ENCODE peak calls at places on chromosomes 12 and 14, in nine cellular contexts. L, Z, Y, K, U, A, B, F and S are unnamed samples.

GRCh38 chr14:96626916-96627315 is 124.7 kb downstream of the PAPOLA start:
- DNase-seq in L (no peak), Z (no peak), Y (peak), K (no peak), U (peak), A (no peak), B (no peak), F (no peak), S (no peak)

GRCh38 chr12:31317471-31318397 is 8.2 kb downstream of the SINHCAF start:
- DNase-seq in L (no peak), Z (peak), Y (no peak), K (no peak), U (no peak), A (no peak), B (no peak), F (no peak), S (no peak)

GRCh38 chr12:124998705-124999104 is 5.3 kb downstream of the BRI3BP start:
- DNase-seq in L (no peak), Z (no peak), Y (no peak), K (no peak), U (no peak), A (no peak), B (no peak), F (no peak), S (no peak)

GRCh38 chr12:6336079-6336858 is 5.6 kb downstream of the TNFRSF1A start:
- DNase-seq in L (peak), Z (peak), Y (peak), K (peak), U (peak), A (peak), B (peak), F (peak), S (no peak)

GRCh38 chr12:79294590-79294989 is 396.2 kb downstream of the PAWR start:
- DNase-seq in L (no peak), Z (no peak), Y (no peak), K (no peak), U (no peak), A (no peak), B (no peak), F (no peak), S (no peak)

GRCh38 chr12:52615208-52615868 is 3.0 kb downstream of the KRT73 start:
- DNase-seq in L (peak), Z (no peak), Y (no peak), K (no peak), U (no peak), A (no peak), B (peak), F (peak), S (no peak)

GRCh38 chr14:91568626-91569025 is 58.5 kb upstream of the PPP4R3A start:
- DNase-seq in L (no peak), Z (no peak), Y (no peak), K (no peak), U (no peak), A (no peak), B (no peak), F (no peak), S (no peak)

GRCh38 chr12:113292091-113292490 is 42.8 kb downstream of the SLC8B1 start:
- DNase-seq in L (no peak), Z (peak), Y (no peak), K (no peak), U (no peak), A (peak), B (peak), F (peak), S (no peak)

GRCh38 chr14:35342160-35343010 is 50.2 kb downstream of the PSMA6 start:
- DNase-seq in L (no peak), Z (no peak), Y (peak), K (no peak), U (no peak), A (no peak), B (peak), F (no peak), S (no peak)

GRCh38 chr14:50067723-50068495 is 48.5 kb downstream of the VCPKMT start:
- DNase-seq in L (no peak), Z (peak), Y (no peak), K (no peak), U (no peak), A (peak), B (peak), F (peak), S (no peak)

GRCh38 chr12:131683266-131684014 is 27.4 kb upstream of the SFSWAP start:
- DNase-seq in L (no peak), Z (no peak), Y (no peak), K (no peak), U (no peak), A (no peak), B (no peak), F (no peak), S (no peak)

GRCh38 chr12:72323881-72324280 is 51.7 kb downstream of the TRHDE start:
- DNase-seq in L (no peak), Z (peak), Y (no peak), K (no peak), U (no peak), A (peak), B (peak), F (no peak), S (no peak)

GRCh38 chr12:130226771-130227170 is 64.5 kb downstream of the FZD10 start:
- DNase-seq in L (no peak), Z (no peak), Y (no peak), K (no peak), U (no peak), A (no peak), B (no peak), F (no peak), S (no peak)

GRCh38 chr14:38964630-38965029 is 138.4 kb downstream of the SEC23A start:
- DNase-seq in L (no peak), Z (peak), Y (no peak), K (no peak), U (no peak), A (peak), B (no peak), F (peak), S (no peak)

GRCh38 chr12:106582264-106582591 is 576 bp upstream of the RFX4 start:
- DNase-seq in L (no peak), Z (no peak), Y (no peak), K (no peak), U (no peak), A (no peak), B (no peak), F (no peak), S (no peak)

GRCh38 chr12:30457621-30458289 is 237.9 kb downstream of the IPO8 start:
- DNase-seq in L (no peak), Z (peak), Y (no peak), K (no peak), U (no peak), A (peak), B (peak), F (peak), S (no peak)

GRCh38 chr12:19946549-19946948 is 421.8 kb upstream of the PDE3A start:
- DNase-seq in L (no peak), Z (peak), Y (no peak), K (no peak), U (no peak), A (peak), B (peak), F (peak), S (no peak)

GRCh38 chr12:115335048-115335447 is 651.1 kb upstream of the TBX3 start:
- DNase-seq in L (no peak), Z (no peak), Y (no peak), K (no peak), U (no peak), A (no peak), B (peak), F (no peak), S (no peak)

GRCh38 chr12:100141666-100141997 is 1.0 kb downstream of the BLTP3B start:
- DNase-seq in L (no peak), Z (peak), Y (no peak), K (no peak), U (peak), A (peak), B (peak), F (peak), S (peak)

GRCh38 chr12:128662106-128662505 is 161.7 kb downstream of the SLC15A4 start:
- DNase-seq in L (no peak), Z (no peak), Y (no peak), K (no peak), U (no peak), A (no peak), B (no peak), F (no peak), S (no peak)

GRCh38 chr12:94841171-94841570 is 162.3 kb downstream of the NDUFA12 start:
- DNase-seq in L (no peak), Z (no peak), Y (no peak), K (no peak), U (no peak), A (no peak), B (no peak), F (peak), S (no peak)

GRCh38 chr14:73935666-73936065 is 14.2 kb downstream of the FAM161B start:
- DNase-seq in L (no peak), Z (peak), Y (no peak), K (no peak), U (peak), A (no peak), B (peak), F (peak), S (no peak)

GRCh38 chr12:124295431-124296058 is 652 bp downstream of the RFLNA start:
- DNase-seq in L (no peak), Z (no peak), Y (no peak), K (no peak), U (no peak), A (no peak), B (no peak), F (no peak), S (no peak)

GRCh38 chr12:26274441-26275312 is 79.3 kb downstream of the SSPN start:
- DNase-seq in L (peak), Z (peak), Y (peak), K (peak), U (peak), A (peak), B (peak), F (peak), S (peak)

GRCh38 chr12:131375261-131375971 is 335.5 kb upstream of the SFSWAP start:
- DNase-seq in L (no peak), Z (no peak), Y (peak), K (peak), U (no peak), A (no peak), B (no peak), F (no peak), S (no peak)

GRCh38 chr14:51525705-51526104 is 126.0 kb upstream of the FRMD6 start:
- DNase-seq in L (no peak), Z (no peak), Y (no peak), K (no peak), U (no peak), A (no peak), B (peak), F (no peak), S (no peak)

GRCh38 chr12:67534671-67535070 is 113.9 kb upstream of the DYRK2 start:
- DNase-seq in L (no peak), Z (peak), Y (no peak), K (peak), U (no peak), A (peak), B (peak), F (peak), S (no peak)

GRCh38 chr12:13798162-13798561 is 183.2 kb downstream of the GRIN2B start:
- DNase-seq in L (no peak), Z (no peak), Y (no peak), K (no peak), U (no peak), A (no peak), B (no peak), F (no peak), S (no peak)

GRCh38 chr14:94307410-94307992 is 14.4 kb upstream of the SERPINA10 start:
- DNase-seq in L (no peak), Z (peak), Y (no peak), K (no peak), U (peak), A (no peak), B (peak), F (peak), S (no peak)

GRCh38 chr14:55869397-55870049 is 248.7 kb upstream of the PELI2 start:
- DNase-seq in L (no peak), Z (no peak), Y (no peak), K (no peak), U (no peak), A (no peak), B (peak), F (peak), S (no peak)

GRCh38 chr14:100879194-100879593 is 24.3 kb downstream of the RTL1 start:
- DNase-seq in L (no peak), Z (no peak), Y (no peak), K (no peak), U (no peak), A (no peak), B (no peak), F (no peak), S (no peak)

GRCh38 chr12:94147991-94148840 is at the start of gene PLXNC1:
- DNase-seq in L (peak), Z (peak), Y (no peak), K (peak), U (peak), A (no peak), B (peak), F (peak), S (peak)

GRCh38 chr14:95265106-95266094 is 54.3 kb downstream of the CLMN start:
- DNase-seq in L (peak), Z (peak), Y (peak), K (no peak), U (peak), A (peak), B (peak), F (peak), S (peak)

GRCh38 chr12:4275869-4276253 is 2.3 kb downstream of the CCND2 start:
- DNase-seq in L (no peak), Z (no peak), Y (no peak), K (peak), U (no peak), A (no peak), B (no peak), F (no peak), S (no peak)

GRCh38 chr14:102262894-102263462 is 42.0 kb downstream of the MOK start:
- DNase-seq in L (no peak), Z (no peak), Y (no peak), K (no peak), U (no peak), A (no peak), B (peak), F (peak), S (no peak)

GRCh38 chr12:116389326-116389725 is 111.8 kb upstream of the MED13L start:
- DNase-seq in L (no peak), Z (no peak), Y (no peak), K (no peak), U (no peak), A (no peak), B (no peak), F (no peak), S (no peak)

GRCh38 chr12:21301-22189 is 45.0 kb upstream of the IQSEC3 start:
- DNase-seq in L (peak), Z (no peak), Y (no peak), K (no peak), U (peak), A (no peak), B (no peak), F (peak), S (no peak)

GRCh38 chr12:22530-23201 is 43.9 kb upstream of the IQSEC3 start:
- DNase-seq in L (peak), Z (no peak), Y (no peak), K (no peak), U (no peak), A (no peak), B (no peak), F (no peak), S (no peak)

GRCh38 chr12:20757-21156 is 45.8 kb upstream of the IQSEC3 start:
- DNase-seq in L (peak), Z (no peak), Y (no peak), K (no peak), U (no peak), A (no peak), B (no peak), F (no peak), S (no peak)

GRCh38 chr12:22190-22529 is 44.4 kb upstream of the IQSEC3 start:
- DNase-seq in L (no peak), Z (no peak), Y (no peak), K (no peak), U (no peak), A (no peak), B (no peak), F (peak), S (no peak)
- TF ChIP-seq CTCF in L (no peak), Z (peak), Y (no peak), K (no peak), U (no peak), A (no peak), B (no peak), F (no peak), S (peak)

DNA sequence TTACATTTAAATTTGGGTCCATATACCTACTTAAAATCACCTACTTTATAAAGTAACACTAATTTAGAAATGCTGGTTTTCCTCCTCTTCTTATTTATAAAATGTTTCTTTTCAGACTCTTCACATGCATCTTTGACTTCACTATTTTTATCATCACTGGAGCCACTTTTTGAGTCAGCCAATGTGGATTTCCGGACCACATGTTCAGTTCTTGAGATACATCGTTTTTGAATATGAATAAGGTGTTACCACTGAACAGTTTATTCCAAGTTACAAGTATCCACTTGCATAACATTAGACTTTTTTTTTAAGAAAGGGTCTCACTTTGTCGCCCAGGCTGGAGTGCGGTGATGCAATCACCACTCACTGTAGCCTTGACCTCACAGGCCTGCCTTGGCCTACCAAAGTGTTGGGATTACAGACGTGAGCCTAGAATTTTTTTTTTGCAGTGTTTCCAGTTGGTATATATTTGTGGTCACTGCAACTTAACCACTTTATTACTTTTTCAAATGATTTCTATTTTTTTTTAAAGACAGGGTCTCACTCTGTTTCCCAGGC is 5.7 kb downstream of the FNTB start:
- DNase-seq in L (no peak), Z (no peak), Y (no peak), K (no peak), U (peak), A (no peak), B (no peak), F (no peak), S (peak)
- H3K4me3 ChIP-seq in L (no peak), Z (no peak), Y (no peak), K (no peak), U (no peak), A (no peak), B (no peak), F (no peak), S (no peak)

GRCh38 chr14:37903561-37904191 is 304.0 kb upstream of the SSTR1 start:
- DNase-seq in L (no peak), Z (peak), Y (no peak), K (peak), U (peak), A (peak), B (peak), F (peak), S (no peak)
- TF ChIP-seq CTCF in L (peak), Z (peak), Y (peak), K (no peak), U (peak), A (peak), B (peak), F (peak), S (peak)

GRCh38 chr12:103933237-103933636 is 3.0 kb downstream of the HSP90B1 start:
- DNase-seq in L (no peak), Z (peak), Y (no peak), K (no peak), U (no peak), A (no peak), B (no peak), F (no peak), S (no peak)

GRCh38 chr12:103930787-103931536 is 752 bp downstream of the HSP90B1 start:
- DNase-seq in L (peak), Z (peak), Y (peak), K (peak), U (peak), A (no peak), B (peak), F (peak), S (peak)

GRCh38 chr12:103928736-103929050 is 1.5 kb upstream of the HSP90B1 start:
- DNase-seq in L (no peak), Z (no peak), Y (no peak), K (peak), U (peak), A (no peak), B (no peak), F (no peak), S (peak)

GRCh38 chr12:103929909-103930786 is at the start of gene HSP90B1:
- DNase-seq in L (peak), Z (peak), Y (peak), K (peak), U (peak), A (peak), B (peak), F (peak), S (peak)

DNA sequence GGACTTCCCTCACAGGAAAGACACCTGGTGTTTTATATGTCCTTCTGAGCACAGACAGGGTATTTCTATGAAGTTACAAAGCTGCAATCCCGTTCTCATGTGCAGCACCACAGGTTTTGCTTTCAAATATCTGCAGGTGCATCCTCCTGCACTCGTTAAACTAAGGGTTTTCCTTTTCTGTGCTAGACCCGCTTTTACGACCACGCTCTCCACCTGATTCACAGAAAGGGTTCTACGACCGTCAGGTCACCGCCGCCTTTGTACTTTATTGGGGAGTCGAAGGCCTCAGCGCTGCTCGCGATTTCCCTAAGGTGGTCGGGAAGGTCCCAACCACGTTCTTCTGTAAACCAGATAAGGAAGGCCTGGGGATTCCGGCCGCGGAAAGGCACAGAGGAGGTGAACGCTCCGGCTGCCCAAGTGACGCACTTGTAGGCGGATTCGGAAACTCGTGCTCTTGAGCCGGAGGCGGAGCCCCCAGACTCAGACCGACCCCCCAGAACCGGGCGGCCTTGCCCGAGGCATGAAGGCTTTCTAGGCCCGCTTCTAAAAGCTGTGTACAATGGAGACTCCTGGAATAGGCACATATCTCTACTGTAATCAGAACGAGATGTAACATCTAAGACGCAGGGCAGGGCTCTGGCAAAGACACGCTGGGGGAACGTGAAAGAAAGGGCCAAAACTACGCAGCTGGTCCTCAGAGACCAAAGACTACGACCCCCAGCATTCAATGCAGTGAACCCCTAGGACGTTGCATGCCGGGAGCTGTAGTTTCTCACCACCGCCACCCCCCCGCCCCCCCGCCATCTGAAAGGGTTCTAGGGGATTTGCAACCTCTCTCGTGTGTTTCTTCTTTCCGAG is 930 bp upstream of the HSP90B1 start:
- DNase-seq in L (peak), Z (peak), Y (peak), K (peak), U (peak), A (peak), B (peak), F (peak), S (peak)
- H3K4me3 ChIP-seq in L (peak), Z (peak), Y (peak), K (peak), U (peak), A (peak), B (peak), F (peak), S (peak)

GRCh38 chr14:89013098-89013504 is 188.7 kb downstream of the TTC8 start:
- DNase-seq in L (peak), Z (peak), Y (no peak), K (no peak), U (peak), A (no peak), B (peak), F (peak), S (no peak)
- TF ChIP-seq CTCF in L (no peak), Z (peak), Y (no peak), K (no peak), U (no peak), A (peak), B (peak), F (peak), S (no peak)

GRCh38 chr12:64006211-64006610 is 161.7 kb downstream of the SRGAP1 start:
- DNase-seq in L (no peak), Z (peak), Y (no peak), K (no peak), U (no peak), A (peak), B (no peak), F (peak), S (no peak)

GRCh38 chr12:64008596-64008995 is 164.1 kb downstream of the SRGAP1 start:
- DNase-seq in L (no peak), Z (no peak), Y (no peak), K (no peak), U (no peak), A (no peak), B (no peak), F (no peak), S (no peak)

GRCh38 chr12:64009321-64010068 is 165.0 kb downstream of the SRGAP1 start:
- DNase-seq in L (no peak), Z (no peak), Y (no peak), K (no peak), U (no peak), A (no peak), B (no peak), F (no peak), S (no peak)

GRCh38 chr12:64007853-64008252 is 163.4 kb downstream of the SRGAP1 start:
- DNase-seq in L (no peak), Z (peak), Y (no peak), K (no peak), U (no peak), A (no peak), B (no peak), F (no peak), S (no peak)

GRCh38 chr12:64010069-64010686 is 165.7 kb downstream of the SRGAP1 start:
- DNase-seq in L (no peak), Z (peak), Y (no peak), K (no peak), U (peak), A (no peak), B (peak), F (no peak), S (no peak)
- H3K4me3 ChIP-seq in L (no peak), Z (no peak), Y (no peak), K (no peak), U (no peak), A (no peak), B (no peak), F (no peak), S (no peak)